ENCODE peak calls at places on chromosomes 11 and 22, in seven cellular contexts. X, Y, W, D, J, U and Z are unnamed samples.

GRCh38 chr22:39169797-39170466 is 17.5 kb upstream of the CBX7 start:
- DNase-seq in X (no peak), Y (no peak), W (no peak), D (no peak), J (no peak), U (no peak), Z (no peak)

GRCh38 chr22:31300896-31301295 is 8.6 kb upstream of the PIK3IP1 start:
- DNase-seq in X (no peak), Y (no peak), W (no peak), D (no peak), J (no peak), U (no peak), Z (no peak)

GRCh38 chr11:1963864-1964263 is 16.7 kb downstream of the MRPL23 start:
- DNase-seq in X (no peak), Y (no peak), W (no peak), D (no peak), J (no peak), U (no peak), Z (no peak)

GRCh38 chr11:125404136-125404810 is 91.8 kb downstream of the FEZ1 start:
- DNase-seq in X (no peak), Y (no peak), W (no peak), D (no peak), J (no peak), U (no peak), Z (no peak)

GRCh38 chr11:19867064-19867463 is 154.4 kb downstream of the NAV2 start:
- DNase-seq in X (no peak), Y (no peak), W (no peak), D (peak), J (no peak), U (no peak), Z (no peak)

GRCh38 chr22:45334068-45334467 is 24.3 kb downstream of the FAM118A start:
- DNase-seq in X (peak), Y (no peak), W (no peak), D (peak), J (no peak), U (no peak), Z (no peak)

GRCh38 chr11:122050021-122050710 is 65.8 kb downstream of the BLID start:
- DNase-seq in X (no peak), Y (no peak), W (peak), D (no peak), J (no peak), U (no peak), Z (no peak)

GRCh38 chr11:63709336-63709735 is 28.0 kb downstream of the RTN3 start:
- DNase-seq in X (no peak), Y (no peak), W (no peak), D (no peak), J (no peak), U (no peak), Z (no peak)

GRCh38 chr11:71998061-71998460 is 648 bp upstream of the IL18BP start:
- DNase-seq in X (no peak), Y (no peak), W (no peak), D (no peak), J (no peak), U (no peak), Z (no peak)

GRCh38 chr11:119853581-119854360 is 124.8 kb upstream of the NECTIN1 start:
- DNase-seq in X (no peak), Y (no peak), W (no peak), D (no peak), J (no peak), U (no peak), Z (no peak)

GRCh38 chr22:21972293-21972779 is 10.3 kb downstream of the TOP3B start:
- DNase-seq in X (peak), Y (peak), W (no peak), D (no peak), J (peak), U (no peak), Z (no peak)

GRCh38 chr22:17035246-17035645 is 27.2 kb upstream of the GAB4 start:
- DNase-seq in X (peak), Y (no peak), W (no peak), D (no peak), J (no peak), U (peak), Z (no peak)

GRCh38 chr11:8925711-8926110 is 7.0 kb downstream of the C11orf16 start:
- DNase-seq in X (no peak), Y (no peak), W (no peak), D (no peak), J (no peak), U (no peak), Z (no peak)

GRCh38 chr11:103581680-103582265 is 454.7 kb upstream of the DDI1 start:
- DNase-seq in X (no peak), Y (no peak), W (no peak), D (no peak), J (no peak), U (no peak), Z (no peak)

GRCh38 chr11:60347084-60347797 is 20.2 kb downstream of the MS4A6E start:
- DNase-seq in X (no peak), Y (no peak), W (no peak), D (no peak), J (no peak), U (no peak), Z (no peak)

GRCh38 chr11:12845739-12846358 is 163.3 kb upstream of the RASSF10 start:
- DNase-seq in X (peak), Y (no peak), W (no peak), D (peak), J (no peak), U (peak), Z (no peak)

GRCh38 chr11:7899418-7899817 is 31.6 kb downstream of the OR10A6 start:
- DNase-seq in X (no peak), Y (no peak), W (no peak), D (no peak), J (no peak), U (no peak), Z (no peak)

GRCh38 chr11:73334244-73335203 is 26.4 kb downstream of the ARHGEF17 start:
- DNase-seq in X (peak), Y (no peak), W (peak), D (no peak), J (peak), U (peak), Z (peak)

GRCh38 chr11:130675456-130675855 is 227.0 kb downstream of the ADAMTS15 start:
- DNase-seq in X (peak), Y (no peak), W (no peak), D (no peak), J (no peak), U (peak), Z (peak)

GRCh38 chr22:29253561-29254282 is 14.1 kb downstream of the RHBDD3 start:
- DNase-seq in X (no peak), Y (no peak), W (no peak), D (no peak), J (no peak), U (no peak), Z (no peak)

GRCh38 chr11:132032555-132032954 is 662.1 kb downstream of the NTM start:
- DNase-seq in X (no peak), Y (no peak), W (no peak), D (no peak), J (no peak), U (no peak), Z (no peak)